ENCODE peak calls at places on chromosomes 3 and 15, in four cellular contexts. U, H, O and E are unnamed samples.

GRCh38 chr15:45664451-45664850 is 29.6 kb downstream of the SQOR start:
- DNase-seq in U (no peak), H (peak; percentile 72), O (no peak), E (peak; percentile 10)

GRCh38 chr3:96267577-96267976 is 546.8 kb upstream of the EPHA6 start:
- DNase-seq in U (no peak), H (no peak), O (no peak), E (no peak)

GRCh38 chr15:95511680-95512079 is 818.8 kb upstream of the NR2F2 start:
- DNase-seq in U (no peak), H (peak; percentile 52), O (no peak), E (no peak)

GRCh38 chr3:141274411-141275031 is 42.9 kb downstream of the PXYLP1 start:
- DNase-seq in U (no peak), H (no peak), O (peak; percentile 34), E (no peak)

GRCh38 chr3:47006145-47006651 is 26.7 kb downstream of the NBEAL2 start:
- DNase-seq in U (no peak), H (no peak), O (no peak), E (no peak)

GRCh38 chr15:99169769-99170311 is 65.0 kb downstream of the SYNM start:
- DNase-seq in U (no peak), H (peak; percentile 89), O (no peak), E (no peak)

GRCh38 chr3:149547954-149548728 is 73.6 kb downstream of the TM4SF4 start:
- DNase-seq in U (no peak), H (peak; percentile 90), O (no peak), E (peak; percentile 82)

GRCh38 chr3:111936967-111937366 is 41.9 kb upstream of the ABHD10 start:
- DNase-seq in U (no peak), H (peak; percentile 50), O (no peak), E (no peak)

GRCh38 chr3:98115717-98116116 is 14.8 kb upstream of the OR5H1 start:
- DNase-seq in U (no peak), H (no peak), O (no peak), E (no peak)

GRCh38 chr3:125048282-125048681 is 7.5 kb downstream of the HEG1 start:
- DNase-seq in U (no peak), H (no peak), O (no peak), E (no peak)

GRCh38 chr3:115325539-115325938 is 178.5 kb upstream of the ZBTB20 start:
- DNase-seq in U (peak; percentile 68), H (peak; percentile 50), O (peak; percentile 66), E (peak; percentile 76)

GRCh38 chr3:113825090-113825489 is 13.5 kb upstream of the GRAMD1C start:
- DNase-seq in U (no peak), H (peak; percentile 9), O (no peak), E (no peak)

GRCh38 chr3:71998995-71999673 is 214.2 kb upstream of the PROK2 start:
- DNase-seq in U (no peak), H (peak; percentile 89), O (no peak), E (no peak)

GRCh38 chr3:18389108-18389733 is 35.9 kb downstream of the SATB1 start:
- DNase-seq in U (no peak), H (peak; percentile 5), O (no peak), E (peak; percentile 31)

GRCh38 chr3:50572801-50573371 is 3.6 kb downstream of the HEMK1 start:
- DNase-seq in U (no peak), H (no peak), O (no peak), E (no peak)

GRCh38 chr3:181619897-181620296 is 91.8 kb upstream of the SOX2 start:
- DNase-seq in U (no peak), H (no peak), O (no peak), E (no peak)

GRCh38 chr15:78625621-78626280 is 5.0 kb upstream of the CHRNA3 start:
- DNase-seq in U (no peak), H (no peak), O (no peak), E (no peak)

GRCh38 chr15:31342381-31342780 is 15.7 kb downstream of the KLF13 start:
- DNase-seq in U (no peak), H (no peak), O (no peak), E (no peak)

GRCh38 chr3:153162513-153163348 is 705 bp downstream of the RAP2B start:
- DNase-seq in U (peak; percentile 37), H (peak; percentile 26), O (peak; percentile 59), E (peak; percentile 59)

GRCh38 chr15:91872356-91873132 is 19.0 kb downstream of the SLCO3A1 start:
- DNase-seq in U (no peak), H (no peak), O (no peak), E (no peak)

GRCh38 chr3:184726497-184726896 is 14.6 kb upstream of the MAGEF1 start:
- DNase-seq in U (no peak), H (no peak), O (no peak), E (no peak)

GRCh38 chr15:67822537-67823370 is 2.6 kb upstream of the SKOR1 start:
- DNase-seq in U (peak; percentile 50), H (no peak), O (peak; percentile 79), E (no peak)

GRCh38 chr3:61250784-61251173 is 473 bp downstream of the FHIT start:
- DNase-seq in U (no peak), H (no peak), O (peak; percentile 57), E (peak; percentile 48)

GRCh38 chr15:72197460-72198409 is at the start of gene GRAMD2A:
- DNase-seq in U (peak; percentile 88), H (no peak), O (peak; percentile 86), E (peak; percentile 88)

GRCh38 chr3:41482134-41482533 is 282.8 kb downstream of the CTNNB1 start:
- DNase-seq in U (peak; percentile 36), H (no peak), O (no peak), E (no peak)

GRCh38 chr3:98325055-98325454 is 28.6 kb upstream of the OR5K4 start:
- DNase-seq in U (peak; percentile 81), H (no peak), O (no peak), E (peak; percentile 70)

GRCh38 chr3:139460529-139460928 is 15.8 kb downstream of the RBP2 start:
- DNase-seq in U (no peak), H (no peak), O (no peak), E (no peak)

GRCh38 chr3:4571690-4572334 is 78.7 kb downstream of the ITPR1 start:
- DNase-seq in U (no peak), H (no peak), O (no peak), E (peak; percentile 47)

DNA sequence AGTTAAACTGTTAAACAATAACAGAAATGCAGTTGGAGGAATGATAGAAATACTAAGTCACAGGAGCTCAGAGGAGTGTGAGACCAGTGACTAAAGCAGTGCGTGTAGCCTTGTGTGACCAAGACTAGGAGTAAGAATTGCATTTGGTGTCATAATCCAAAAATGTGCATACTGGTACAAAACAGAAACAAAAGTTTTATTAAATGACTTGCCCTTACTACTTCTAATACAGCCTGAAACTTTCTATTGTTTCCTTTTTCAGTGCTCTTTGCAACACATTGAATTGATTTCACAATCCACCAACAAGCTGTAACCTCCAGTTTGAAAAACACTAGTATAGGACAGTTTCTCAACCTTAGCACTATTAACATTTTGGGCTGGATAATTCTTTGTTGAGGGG is 17.1 kb downstream of the SNX1 start:
- DNase-seq in U (no peak), H (peak; percentile 52), O (no peak), E (no peak)
- H3K4me2 ChIP-seq in U (no peak overlapping the region), H (no peak overlapping the region), O (no peak overlapping the region), E (no peak overlapping the region)

GRCh38 chr3:147887797-147888196 is 478.6 kb downstream of the ZIC1 start:
- DNase-seq in U (no peak), H (no peak), O (no peak), E (peak; percentile 13)

GRCh38 chr3:147886889-147887288 is 477.7 kb downstream of the ZIC1 start:
- DNase-seq in U (no peak), H (no peak), O (no peak), E (peak; percentile 94)

DNA sequence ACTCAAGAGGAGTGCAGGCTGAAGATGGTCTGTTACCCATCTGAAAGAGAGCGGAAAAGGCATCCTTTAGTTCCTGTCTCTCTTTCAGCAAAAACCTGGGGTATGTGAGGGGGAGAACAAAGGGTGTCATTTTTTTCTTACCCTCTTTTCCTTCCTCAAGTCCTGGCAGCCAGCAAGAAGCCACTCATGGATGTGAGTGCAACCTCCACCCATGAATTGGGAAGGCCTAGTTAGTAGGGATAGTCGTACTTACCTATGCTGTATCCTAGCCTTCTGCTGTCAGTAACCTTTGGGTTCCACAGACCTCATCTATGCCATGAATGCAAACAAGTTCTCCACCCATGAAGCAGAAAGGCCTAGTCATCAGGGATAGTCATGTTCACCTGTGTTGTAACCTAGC is 472.8 kb downstream of the ZIC1 start:
- DNase-seq in U (no peak), H (no peak), O (no peak), E (peak; percentile 38)
- H3K56ac ChIP-seq in U (no peak overlapping the region), H (no peak overlapping the region), O (no peak overlapping the region), E (no peak overlapping the region)

GRCh38 chr3:134368751-134369105 is 5.5 kb downstream of the AMOTL2 start:
- DNase-seq in U (peak; percentile 22), H (no peak), O (no peak), E (no peak)
- H3K4me2 ChIP-seq in U (no peak overlapping the region), H (peak overlapping the region; percentile 1), O (no peak overlapping the region), E (no peak overlapping the region)

GRCh38 chr3:10310578-10310977 is 10.3 kb downstream of the SEC13 start:
- DNase-seq in U (no peak), H (peak; percentile 75), O (no peak), E (no peak)
- H3K56ac ChIP-seq in U (no peak overlapping the region), H (no peak overlapping the region), O (no peak overlapping the region), E (no peak overlapping the region)

DNA sequence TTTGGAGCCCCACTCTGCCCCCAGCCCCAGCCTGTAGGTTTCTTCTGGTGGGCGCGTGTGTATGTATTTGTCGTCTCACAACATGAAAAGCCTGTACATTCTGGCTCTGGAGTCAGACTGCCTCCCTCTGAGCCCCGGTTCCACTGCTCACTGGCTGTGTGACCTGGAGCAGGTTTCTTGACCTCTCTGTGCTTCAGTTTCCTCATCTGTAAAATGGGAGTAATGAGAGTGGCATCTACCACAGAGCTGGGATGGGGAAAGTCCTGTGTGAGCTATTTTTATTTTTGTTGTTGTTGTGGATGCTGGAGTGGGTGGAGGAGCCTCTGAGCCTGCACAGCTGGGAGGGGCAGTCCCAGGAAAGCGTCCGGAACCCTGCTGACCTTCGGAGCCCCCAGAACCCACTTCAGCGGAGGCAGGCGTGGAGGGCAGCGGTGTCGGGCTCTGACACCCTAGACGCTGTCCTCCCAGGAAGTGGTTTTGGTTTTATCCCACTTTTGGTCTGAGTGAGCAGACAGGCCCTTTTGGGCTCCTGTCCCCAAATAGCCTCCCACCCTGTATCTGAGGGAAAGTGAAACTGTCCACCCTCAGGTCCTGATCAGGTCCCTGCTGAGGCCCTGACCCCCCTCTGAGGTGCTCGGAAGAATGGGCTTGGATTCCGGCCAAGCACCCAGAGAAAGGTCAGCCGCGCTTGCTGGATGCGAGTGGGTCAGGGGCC is 103.5 kb downstream of the CHSY1 start:
- DNase-seq in U (no peak), H (no peak), O (no peak), E (no peak)
- H3K4me2 ChIP-seq in U (no peak overlapping the region), H (no peak overlapping the region), O (no peak overlapping the region), E (no peak overlapping the region)